ENCODE peak calls at places on chromosomes 6 and 20, in ten cellular contexts. A, C, V, Z, X, I, N, B, F and R are unnamed samples.

GRCh38 chr6:42021847-42022754 is 28.2 kb upstream of the TAF8 start:
- DNase-seq in A (no peak), Z (peak), I (no peak), X (no peak), N (no peak), B (no peak), V (peak), F (no peak), C (no peak), R (peak)

GRCh38 chr6:17971128-17972073 is 16.0 kb downstream of the KIF13A start:
- DNase-seq in A (no peak), X (no peak), F (no peak), C (peak), N (no peak), V (no peak), B (no peak), I (no peak), Z (no peak), R (peak)

GRCh38 chr20:44849712-44850111 is 35.8 kb upstream of the YWHAB start:
- DNase-seq in X (no peak), F (peak), B (no peak), A (no peak), I (no peak), C (no peak), Z (peak), N (no peak), V (no peak), R (no peak)

GRCh38 chr20:45945678-45946148 is 11.2 kb downstream of the PCIF1 start:
- DNase-seq in N (no peak), I (no peak), A (no peak), Z (no peak), V (no peak), B (no peak), F (no peak), C (peak), X (no peak), R (no peak)

GRCh38 chr6:115768469-115768868 is 292.2 kb downstream of the FRK start:
- DNase-seq in F (no peak), A (no peak), B (no peak), Z (no peak), X (no peak), N (no peak), C (no peak), V (no peak), I (no peak), R (no peak)

GRCh38 chr20:62007127-62007647 is 58.5 kb downstream of the TAF4 start:
- DNase-seq in C (no peak), N (no peak), Z (no peak), X (no peak), V (no peak), F (no peak), I (no peak), B (no peak), A (no peak), R (no peak)

GRCh38 chr6:2751871-2752270 is 1.1 kb upstream of the MYLK4 start:
- DNase-seq in A (no peak), X (no peak), F (no peak), Z (no peak), C (peak), I (no peak), V (no peak), B (no peak), N (no peak), R (no peak)

GRCh38 chr6:22141271-22141745 is 155.5 kb downstream of the PRL start:
- DNase-seq in N (no peak), X (no peak), I (peak), B (no peak), V (no peak), Z (no peak), F (no peak), C (peak), A (no peak), R (no peak)

GRCh38 chr20:43835944-43836540 is 78.6 kb upstream of the TOX2 start:
- DNase-seq in V (no peak), X (no peak), I (no peak), N (no peak), C (no peak), Z (no peak), B (no peak), F (no peak), A (no peak), R (no peak)

GRCh38 chr20:37987602-37988290 is 45.5 kb downstream of the TTI1 start:
- DNase-seq in I (peak), N (no peak), F (no peak), C (no peak), A (no peak), V (no peak), X (no peak), Z (no peak), B (no peak), R (no peak)

GRCh38 chr6:167565388-167565787 is 240.5 kb downstream of the TTLL2 start:
- DNase-seq in X (no peak), N (no peak), V (no peak), C (no peak), I (no peak), B (peak), F (no peak), A (no peak), Z (no peak), R (no peak)

GRCh38 chr20:33901132-33901523 is 90.0 kb downstream of the CHMP4B start:
- DNase-seq in X (no peak), I (no peak), C (no peak), N (no peak), A (no peak), Z (no peak), F (no peak), V (no peak), B (no peak), R (no peak)

GRCh38 chr6:101290346-101290745 is 103.2 kb upstream of the GRIK2 start:
- DNase-seq in N (no peak), V (no peak), F (no peak), B (no peak), X (no peak), C (no peak), Z (no peak), A (no peak), I (no peak), R (no peak)

GRCh38 chr6:106253194-106253593 is 72.4 kb downstream of the ATG5 start:
- DNase-seq in A (no peak), Z (no peak), V (no peak), I (no peak), F (no peak), C (peak), N (no peak), X (no peak), B (no peak), R (no peak)

GRCh38 chr6:96939019-96939805 is 14.7 kb downstream of the KLHL32 start:
- DNase-seq in V (no peak), N (no peak), X (no peak), Z (no peak), A (no peak), B (no peak), F (no peak), I (no peak), C (peak), R (no peak)

GRCh38 chr6:130837067-130837466 is 9.9 kb downstream of the SMLR1 start:
- DNase-seq in A (no peak), B (no peak), F (no peak), X (no peak), Z (no peak), C (no peak), N (no peak), V (no peak), I (no peak), R (no peak)

GRCh38 chr6:15260099-15260821 is 14.4 kb downstream of the JARID2 start:
- DNase-seq in I (no peak), X (no peak), F (no peak), V (no peak), Z (no peak), B (no peak), N (no peak), A (no peak), C (peak), R (no peak)

GRCh38 chr6:99993533-99994251 is at the start of gene MCHR2:
- DNase-seq in I (peak), V (no peak), C (no peak), B (no peak), Z (no peak), N (no peak), X (no peak), A (no peak), F (peak), R (no peak)
- H3K4me3 ChIP-seq in I (peak), V (no peak), C (peak), B (peak), Z (no peak), N (no peak), X (peak), A (peak), F (peak), R (no peak)

GRCh38 chr6:8225113-8225512 is 122.8 kb upstream of the EEF1E1 start:
- DNase-seq in I (no peak), Z (no peak), N (no peak), V (no peak), C (no peak), B (no peak), F (no peak), X (no peak), A (no peak), R (no peak)
- H3K27ac ChIP-seq in I (no peak), Z (no peak), N (no peak), V (no peak), C (no peak), B (no peak), F (no peak), X (no peak), A (no peak), R (no peak)

DNA sequence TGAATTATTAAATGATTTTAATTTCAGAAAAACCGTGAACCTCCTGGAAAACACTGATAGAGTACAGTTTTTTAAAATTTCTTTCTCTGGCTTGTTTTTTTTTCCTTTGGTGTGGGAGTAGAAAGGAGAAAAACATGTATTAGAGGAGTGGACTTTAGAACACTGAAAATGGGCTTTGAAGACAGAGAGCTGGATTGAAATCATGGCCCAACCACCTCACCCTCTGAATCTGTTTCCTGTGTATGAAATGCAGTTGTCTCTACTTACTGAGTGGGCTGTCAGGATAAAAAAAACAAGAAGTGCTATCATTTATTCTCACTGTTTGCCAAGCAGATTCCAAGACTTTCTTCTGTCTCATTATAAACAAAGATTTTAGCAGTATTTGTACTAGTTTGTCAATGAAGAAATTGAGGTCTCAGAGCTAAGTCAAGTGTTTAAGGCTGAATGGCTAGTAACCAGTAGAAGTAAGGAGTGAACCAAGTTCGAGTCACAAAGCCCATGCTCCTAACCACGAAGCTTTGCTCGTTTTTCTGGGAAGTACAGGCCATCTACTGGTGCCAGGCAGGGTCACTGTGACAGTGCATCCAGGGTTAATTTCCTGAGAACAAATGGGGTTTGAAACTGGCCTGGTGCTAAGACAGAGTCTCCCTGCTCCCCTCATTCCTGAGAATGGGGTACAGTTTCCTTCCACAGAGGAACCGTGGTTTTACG is 256.4 kb downstream of the TMEM242 start:
- DNase-seq in N (no peak), F (no peak), B (no peak), C (no peak), I (no peak), Z (peak), A (no peak), X (no peak), V (no peak), R (no peak)
- H3K4me3 ChIP-seq in N (no peak), F (no peak), B (no peak), C (no peak), I (no peak), Z (peak), A (no peak), X (no peak), V (no peak), R (no peak)

GRCh38 chr20:1536893-1537730 is 20.4 kb downstream of the SIRPD start:
- DNase-seq in F (no peak), I (no peak), Z (no peak), B (no peak), C (no peak), A (no peak), N (no peak), V (no peak), X (no peak), R (no peak)
- H3K27ac ChIP-seq in F (no peak), I (no peak), Z (no peak), B (peak), C (no peak), A (no peak), N (peak), V (no peak), X (no peak), R (no peak)

GRCh38 chr6:39931607-39932006 is 2.7 kb downstream of the MOCS1 start:
- DNase-seq in I (no peak), F (no peak), C (no peak), X (no peak), N (no peak), Z (no peak), A (no peak), V (no peak), B (no peak), R (no peak)
- H3K4me3 ChIP-seq in I (no peak), F (no peak), C (no peak), X (no peak), N (no peak), Z (no peak), A (peak), V (no peak), B (peak), R (no peak)

GRCh38 chr6:133183691-133184090 is 57.5 kb upstream of the EYA4 start:
- DNase-seq in X (no peak), I (no peak), Z (no peak), N (no peak), V (no peak), A (no peak), B (no peak), C (no peak), F (no peak), R (no peak)

GRCh38 chr6:133184798-133185380 is 56.3 kb upstream of the EYA4 start:
- DNase-seq in F (peak), A (no peak), I (peak), V (peak), Z (peak), X (peak), N (no peak), B (no peak), C (no peak), R (no peak)

DNA sequence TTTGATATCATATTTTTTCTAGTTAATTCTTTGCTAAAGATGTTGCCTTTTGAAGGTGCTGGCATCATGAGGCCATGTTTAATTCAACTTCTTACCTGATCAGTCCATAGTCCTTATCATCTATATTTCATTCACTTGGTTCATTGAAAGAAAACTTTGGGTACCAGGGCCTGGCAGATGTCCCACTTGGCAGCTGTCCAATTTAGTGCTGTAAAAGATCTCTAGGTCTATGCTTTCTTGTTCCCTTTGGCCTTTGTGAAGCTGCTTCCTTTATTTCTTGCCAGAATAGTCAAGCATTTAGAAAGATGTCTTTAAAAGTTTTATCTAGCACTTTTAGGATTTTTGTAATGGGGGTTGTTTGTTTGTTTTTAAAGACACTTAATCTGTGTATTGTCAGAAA is 61.7 kb upstream of the EYA4 start:
- DNase-seq in C (no peak), N (no peak), Z (no peak), B (no peak), A (no peak), I (no peak), F (no peak), V (no peak), X (no peak), R (no peak)
- H3K27ac ChIP-seq in C (no peak), N (no peak), Z (no peak), B (no peak), A (no peak), I (no peak), F (no peak), V (no peak), X (no peak), R (no peak)

DNA sequence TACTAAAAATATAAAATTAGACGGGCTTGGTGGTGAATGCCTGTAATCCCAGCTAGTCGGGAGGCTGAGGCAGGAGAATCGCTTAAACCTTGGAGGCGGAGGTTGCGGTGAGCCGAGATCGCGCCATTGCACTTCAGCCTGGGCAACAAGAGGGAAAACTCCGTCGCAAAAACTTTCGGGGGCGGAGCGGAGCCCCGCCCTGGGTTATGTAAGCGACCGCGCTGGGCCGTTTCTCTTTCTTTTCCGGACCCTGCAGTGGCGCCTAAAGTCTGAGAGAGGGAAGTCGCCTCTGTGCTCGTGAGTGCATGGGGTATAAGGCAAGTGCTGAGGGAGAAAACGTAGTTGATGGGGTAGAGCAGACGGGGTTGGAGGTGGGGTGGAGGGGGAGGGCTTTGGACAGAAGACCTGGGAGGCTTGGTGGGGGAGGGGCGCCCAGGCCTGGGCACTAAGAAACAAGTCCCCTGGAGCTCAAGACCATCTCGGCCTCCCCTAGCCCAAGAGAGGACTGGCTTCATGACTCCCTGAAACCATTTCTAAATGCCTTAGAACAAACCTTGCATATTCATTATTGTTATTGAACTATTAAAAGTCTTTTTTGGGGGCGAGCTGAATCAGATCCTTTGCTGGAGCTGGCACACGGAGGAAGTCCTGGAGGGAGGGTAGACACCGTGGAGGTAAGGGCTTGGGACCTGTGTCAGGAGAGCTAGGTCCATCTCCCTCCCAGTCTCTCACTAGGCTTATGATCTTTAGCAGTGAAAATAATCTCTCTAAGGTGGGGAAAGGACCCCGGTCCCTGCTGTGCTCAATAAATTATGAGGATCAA is 2.7 kb upstream of the MICA start:
- DNase-seq in I (peak), B (peak), N (peak), X (no peak), V (peak), C (peak), A (peak), F (peak), Z (no peak), R (peak)
- H3K4me3 ChIP-seq in I (peak), B (peak), N (peak), X (peak), V (peak), C (peak), A (peak), F (peak), Z (no peak), R (peak)

GRCh38 chr20:25309395-25310267 is 61.7 kb downstream of the PYGB start:
- DNase-seq in A (peak), C (peak), F (no peak), V (no peak), X (peak), Z (no peak), I (no peak), N (peak), B (peak), R (peak)
- H3K27ac ChIP-seq in A (peak), C (peak), F (no peak), V (no peak), X (peak), Z (no peak), I (peak), N (peak), B (peak), R (peak)

GRCh38 chr6:38571721-38572120 is 68.0 kb downstream of the BTBD9 start:
- DNase-seq in A (no peak), X (no peak), Z (no peak), N (no peak), C (no peak), B (no peak), V (no peak), F (no peak), I (no peak), R (no peak)
- H3K4me3 ChIP-seq in A (no peak), X (no peak), Z (no peak), N (no peak), C (no peak), B (no peak), V (no peak), F (no peak), I (no peak), R (no peak)

GRCh38 chr6:13304580-13305255 is 23.6 kb downstream of the TBC1D7 start:
- DNase-seq in V (peak), X (no peak), B (peak), N (no peak), I (no peak), A (no peak), F (no peak), C (no peak), Z (peak), R (no peak)
- H3K27ac ChIP-seq in V (peak), X (peak), B (no peak), N (peak), I (peak), A (peak), F (no peak), C (peak), Z (peak), R (no peak)